ENCODE peak calls at places on chromosomes 7 and 10, in five cellular contexts. R, N, Q, D and V are unnamed samples. For H3K9me3, the result is how much of the 10 kb centered on the place peaks cover.

GRCh38 chr7:93799750-93800357 is 90.7 kb downstream of the TFPI2 start:
- DNase-seq in R (no peak), N (no peak), Q (no peak), D (no peak), V (no peak)

GRCh38 chr7:41328544-41328943 is 374.3 kb downstream of the INHBA start:
- DNase-seq in R (no peak), N (no peak), Q (no peak), D (no peak), V (no peak)

GRCh38 chr10:80167471-80167870 is 34.9 kb downstream of the PLAC9 start:
- DNase-seq in R (no peak), N (no peak), Q (no peak), D (no peak), V (no peak)

GRCh38 chr10:32955299-32955772 is 2.7 kb downstream of the ITGB1 start:
- DNase-seq in R (no peak), N (no peak), Q (no peak), D (no peak), V (no peak)

GRCh38 chr7:56079450-56080185 is 13.1 kb downstream of the PHKG1 start:
- DNase-seq in R (peak), N (no peak), Q (peak), D (no peak), V (no peak)

GRCh38 chr10:44385726-44386438 is 985 bp upstream of the CXCL12 start:
- DNase-seq in R (no peak), N (no peak), Q (peak), D (no peak), V (peak)

GRCh38 chr7:369981-370621 is 80.1 kb downstream of the FOXL3 start:
- DNase-seq in R (peak), N (no peak), Q (peak), D (no peak), V (no peak)

GRCh38 chr7:142964502-142965246 is 2.5 kb upstream of the KEL start:
- DNase-seq in R (no peak), N (no peak), Q (no peak), D (no peak), V (no peak)

GRCh38 chr10:52491246-52492000 is 177.3 kb downstream of the DKK1 start:
- DNase-seq in R (no peak), N (no peak), Q (no peak), D (no peak), V (no peak)

GRCh38 chr7:150409300-150410030 is 30.3 kb downstream of the ZNF775 start:
- DNase-seq in R (no peak), N (no peak), Q (no peak), D (no peak), V (no peak)

GRCh38 chr10:46236537-46236887 is 50.3 kb upstream of the ANTXRL start:
- DNase-seq in R (no peak), N (no peak), Q (no peak), D (no peak), V (peak)

GRCh38 chr10:86946215-86947170 is 10.9 kb downstream of the MMRN2 start:
- DNase-seq in R (peak), N (no peak), Q (peak), D (no peak), V (peak)

GRCh38 chr10:84863675-84864074 is 535.3 kb downstream of the CCSER2 start:
- DNase-seq in R (no peak), N (no peak), Q (no peak), D (no peak), V (no peak)

GRCh38 chr10:28954211-28954610 is 276.9 kb downstream of the BAMBI start:
- DNase-seq in R (no peak), N (no peak), Q (no peak), D (no peak), V (no peak)

GRCh38 chr10:10326119-10326518 is 691.6 kb upstream of the CELF2 start:
- DNase-seq in R (no peak), N (no peak), Q (no peak), D (no peak), V (no peak)

GRCh38 chr10:3668276-3668960 is 116.6 kb downstream of the KLF6 start:
- DNase-seq in R (peak), N (no peak), Q (peak), D (no peak), V (no peak)

GRCh38 chr7:138239244-138239643 is 163.0 kb downstream of the AKR1D1 start:
- DNase-seq in R (no peak), N (no peak), Q (no peak), D (no peak), V (no peak)

GRCh38 chr10:100729877-100730738 is 15.3 kb upstream of the PAX2 start:
- DNase-seq in R (no peak), N (no peak), Q (no peak), D (no peak), V (no peak)

GRCh38 chr10:124010563-124011131 is 82.8 kb downstream of the CHST15 start:
- DNase-seq in R (no peak), N (peak), Q (no peak), D (no peak), V (no peak)

GRCh38 chr7:47968852-47969774 is 10.3 kb downstream of the HUS1 start:
- DNase-seq in R (no peak), N (peak), Q (peak), D (no peak), V (no peak)

GRCh38 chr7:3461923-3462322 is 160.9 kb downstream of the SDK1 start:
- DNase-seq in R (no peak), N (no peak), Q (no peak), D (no peak), V (no peak)

GRCh38 chr10:71426058-71426605 is 29.4 kb downstream of the CDH23 start:
- DNase-seq in R (no peak), N (no peak), Q (no peak), D (no peak), V (peak)

GRCh38 chr7:137539111-137539715 is 195.7 kb upstream of the PTN start:
- DNase-seq in R (no peak), N (no peak), Q (no peak), D (no peak), V (no peak)

GRCh38 chr10:3399756-3400155 is 227.2 kb upstream of the PITRM1 start:
- DNase-seq in R (no peak), N (no peak), Q (no peak), D (no peak), V (no peak)

GRCh38 chr10:97517778-97518561 is 19.2 kb downstream of the UBTD1 start:
- DNase-seq in R (no peak), N (peak), Q (no peak), D (no peak), V (no peak)

GRCh38 chr7:71733108-71733870 is 601.3 kb downstream of the GALNT17 start:
- DNase-seq in R (peak), N (peak), Q (peak), D (no peak), V (no peak)

GRCh38 chr7:7897509-7897908 is 71.1 kb upstream of the GLCCI1 start:
- DNase-seq in R (no peak), N (no peak), Q (no peak), D (no peak), V (no peak)

GRCh38 chr10:125159932-125160855 is at the start of gene CTBP2:
- DNase-seq in R (peak), N (peak), Q (peak), D (no peak), V (no peak)

GRCh38 chr10:29435809-29436501 is 147.1 kb downstream of the LYZL1 start:
- DNase-seq in R (no peak), N (no peak), Q (no peak), D (no peak), V (no peak)

GRCh38 chr7:108157606-108158330 is 27.6 kb upstream of the LAMB4 start:
- DNase-seq in R (no peak), N (no peak), Q (no peak), D (no peak), V (no peak)

DNA sequence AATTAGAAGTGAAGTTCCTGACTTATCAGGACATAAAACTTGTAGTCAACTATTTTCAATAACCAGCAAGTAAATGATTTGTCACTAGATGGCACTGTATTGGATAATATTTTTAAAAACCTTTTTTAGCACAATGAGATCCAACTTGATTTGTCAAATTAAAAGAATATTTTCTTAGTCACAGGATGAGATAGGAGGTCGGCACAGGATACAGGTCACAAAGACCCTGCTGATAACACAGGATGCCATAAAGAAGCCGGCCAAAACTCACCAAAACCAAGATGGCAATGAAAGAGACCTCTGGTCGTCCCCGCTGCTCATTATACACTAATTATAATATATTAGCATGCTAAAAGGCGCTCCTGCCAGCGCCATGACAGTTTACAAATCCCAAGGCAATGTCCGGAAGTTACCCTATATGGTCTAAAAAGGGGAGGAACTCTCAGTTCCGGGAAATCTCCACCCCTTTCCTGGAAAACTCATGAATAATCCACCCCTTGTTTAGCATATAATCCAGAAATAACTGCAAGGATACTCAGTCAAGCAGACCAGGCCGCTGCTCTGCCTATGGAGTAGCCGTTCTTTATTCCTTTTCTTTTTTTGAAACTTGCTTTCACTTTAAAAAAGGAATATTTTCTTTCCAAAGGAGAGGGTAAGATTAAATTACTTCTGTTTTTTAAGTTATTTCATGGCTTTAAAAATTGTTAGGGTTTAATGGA is 255.7 kb upstream of the MKLN1 start:
- DNase-seq in R (peak), N (no peak), Q (peak), D (no peak), V (no peak)
- TF ChIP-seq POLR2AphosphoS5 in R (no peak), N (no peak), Q (peak), D (no peak), V (peak)

DNA sequence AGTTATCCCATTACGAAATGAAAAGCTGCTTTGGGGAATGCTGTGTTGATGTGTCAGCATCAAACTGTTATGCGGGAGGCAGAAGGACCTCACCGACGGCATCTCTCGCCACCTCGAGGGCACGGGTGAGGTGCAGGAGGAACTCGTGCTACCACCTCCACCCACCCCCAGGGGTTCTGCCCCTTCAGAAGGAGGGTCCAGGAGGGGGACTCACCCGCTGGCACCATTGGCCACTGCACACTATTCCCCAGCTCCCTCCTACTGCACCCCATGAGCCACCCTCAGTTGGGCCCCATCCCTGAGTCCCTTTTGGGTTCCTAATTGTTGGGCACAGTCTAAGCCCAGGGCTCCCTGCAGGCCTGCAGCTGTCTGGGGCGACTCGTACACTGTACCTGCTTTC is 236.6 kb downstream of the PTPRN2 start:
- DNase-seq in R (no peak), N (no peak), Q (no peak), D (no peak), V (no peak)
- H3K9me3 ChIP-seq in R (under half), N (under half), Q (under half), D (under half), V (under half)

GRCh38 chr10:77835669-77836086 is 90.9 kb downstream of the DLG5 start:
- DNase-seq in R (no peak), N (no peak), Q (no peak), D (no peak), V (no peak)

GRCh38 chr10:77837248-77837924 is 89.2 kb downstream of the DLG5 start:
- DNase-seq in R (no peak), N (no peak), Q (peak), D (peak), V (no peak)

GRCh38 chr10:77834943-77835668 is 91.4 kb downstream of the DLG5 start:
- DNase-seq in R (no peak), N (no peak), Q (no peak), D (no peak), V (no peak)

GRCh38 chr10:77837925-77838595 is 88.5 kb downstream of the DLG5 start:
- DNase-seq in R (no peak), N (no peak), Q (no peak), D (no peak), V (no peak)

DNA sequence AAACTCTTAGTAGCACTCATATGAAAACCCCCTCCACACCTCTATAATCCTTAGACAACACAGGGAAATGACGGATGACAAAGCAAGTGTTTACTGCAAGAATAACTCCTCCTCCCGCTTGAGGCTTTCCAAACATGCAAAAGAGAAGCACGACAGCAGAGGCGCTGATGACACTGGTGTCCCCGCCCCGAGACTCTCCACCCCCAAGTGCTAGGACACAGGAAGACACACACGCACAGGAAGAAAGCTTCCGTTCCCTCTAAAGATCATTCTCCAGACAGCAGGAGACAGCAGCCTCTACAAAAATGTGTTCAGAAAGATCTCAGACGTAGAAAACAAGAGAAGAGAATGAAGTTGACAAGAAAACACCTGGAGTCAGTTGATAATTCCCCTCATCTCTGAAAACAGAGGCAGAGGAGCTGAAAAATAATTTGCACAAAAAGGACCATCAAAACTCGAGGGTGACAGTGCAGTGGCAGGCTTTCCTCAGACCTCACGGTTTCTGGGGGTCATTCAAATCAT is 90.2 kb downstream of the DLG5 start:
- DNase-seq in R (peak), N (no peak), Q (peak), D (peak), V (no peak)
- TF ChIP-seq POLR2AphosphoS5 in R (no peak), N (no peak), Q (no peak), D (peak), V (no peak)

DNA sequence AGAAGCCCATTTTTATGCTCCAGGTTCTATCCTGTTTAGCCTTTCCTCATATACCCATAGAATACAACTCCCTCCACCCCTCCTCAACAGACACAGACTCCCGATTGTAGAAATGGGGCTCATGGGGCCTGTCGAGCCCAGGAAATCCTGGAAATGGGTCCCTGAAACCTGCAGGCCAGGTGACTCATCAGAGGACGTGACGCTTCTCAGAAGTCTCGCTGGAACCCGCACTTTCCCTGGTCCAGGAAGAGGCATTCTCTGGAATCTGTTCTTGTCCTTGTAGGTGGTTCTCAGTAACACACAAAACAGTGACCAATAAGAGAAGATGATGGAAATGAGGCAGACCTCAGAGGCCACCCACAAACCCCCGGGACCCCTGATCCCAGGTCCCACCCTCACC is 244.8 kb upstream of the PPP2R2D start:
- DNase-seq in R (no peak), N (no peak), Q (peak), D (no peak), V (no peak)
- H3K9me3 ChIP-seq in R (under half), N (under half), Q (under half), D (under half), V (under half)

GRCh38 chr10:102167861-102168260 is 15.7 kb downstream of the NOLC1 start:
- DNase-seq in R (no peak), N (no peak), Q (no peak), D (no peak), V (no peak)

GRCh38 chr10:102159051-102159597 is 6.9 kb downstream of the NOLC1 start:
- DNase-seq in R (no peak), N (no peak), Q (no peak), D (no peak), V (no peak)

GRCh38 chr10:102159831-102160230 is 7.6 kb downstream of the NOLC1 start:
- DNase-seq in R (no peak), N (no peak), Q (no peak), D (no peak), V (no peak)

GRCh38 chr10:102163342-102163989 is 11.3 kb downstream of the NOLC1 start:
- DNase-seq in R (no peak), N (no peak), Q (no peak), D (no peak), V (no peak)
- TF ChIP-seq POLR2AphosphoS5 in R (no peak), N (no peak), Q (no peak), D (no peak), V (no peak)

GRCh38 chr7:2084781-2085505 is 147.8 kb downstream of the MAD1L1 start:
- DNase-seq in R (no peak), N (no peak), Q (no peak), D (no peak), V (no peak)

GRCh38 chr7:2085804-2086203 is 146.9 kb downstream of the MAD1L1 start:
- DNase-seq in R (no peak), N (no peak), Q (no peak), D (no peak), V (no peak)

GRCh38 chr7:2084331-2084730 is 148.4 kb downstream of the MAD1L1 start:
- DNase-seq in R (no peak), N (no peak), Q (no peak), D (no peak), V (no peak)

GRCh38 chr7:2087744-2088143 is 145.0 kb downstream of the MAD1L1 start:
- DNase-seq in R (no peak), N (no peak), Q (no peak), D (no peak), V (no peak)

GRCh38 chr7:2086229-2086628 is 146.5 kb downstream of the MAD1L1 start:
- DNase-seq in R (no peak), N (no peak), Q (no peak), D (no peak), V (no peak)
- H3K9me3 ChIP-seq in R (under half), N (under half), Q (under half), D (under half), V (under half)

DNA sequence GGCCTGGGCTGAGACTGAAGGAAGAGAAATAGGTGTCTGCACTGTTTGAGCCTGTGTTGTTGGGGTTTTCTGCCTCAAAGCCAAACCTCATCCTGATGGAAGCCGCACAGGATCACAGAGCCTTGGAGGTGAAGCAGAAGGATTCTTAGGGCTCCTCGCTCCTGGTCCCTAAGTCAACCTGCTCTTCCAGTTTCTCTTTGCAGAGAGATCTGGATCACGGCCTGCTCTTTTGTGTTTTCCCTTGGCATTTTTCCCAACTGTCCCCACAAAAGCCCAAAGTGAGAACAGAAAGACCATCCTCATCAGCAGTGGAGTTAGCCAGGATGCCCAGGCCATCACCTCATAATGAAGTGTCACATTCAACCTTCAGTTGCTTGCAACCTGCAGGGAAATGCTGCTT is 20.3 kb upstream of the PPIA start:
- DNase-seq in R (no peak), N (no peak), Q (no peak), D (no peak), V (no peak)
- TF ChIP-seq POLR2AphosphoS5 in R (no peak), N (no peak), Q (no peak), D (no peak), V (no peak)

DNA sequence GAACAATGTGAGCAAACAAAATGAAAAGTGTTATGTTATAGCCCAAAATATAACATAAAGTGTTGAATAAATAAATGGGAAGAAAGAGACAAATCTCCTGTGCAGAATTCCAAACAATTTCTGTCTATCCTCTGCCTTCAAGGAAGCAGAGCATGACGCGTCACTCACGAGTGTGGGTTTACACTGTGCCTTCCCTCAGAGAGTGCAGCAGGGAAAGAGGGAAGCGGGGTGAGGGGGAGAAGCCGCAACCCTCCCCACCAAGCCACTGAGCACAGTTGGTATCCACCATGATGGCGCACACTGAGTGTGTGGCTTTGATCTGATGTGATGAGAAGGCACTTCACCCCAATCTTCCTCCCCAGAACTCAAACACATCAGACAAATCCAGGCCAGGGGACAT is 74.8 kb downstream of the PTPRN2 start:
- DNase-seq in R (no peak), N (no peak), Q (no peak), D (no peak), V (no peak)
- H3K9me3 ChIP-seq in R (under half), N (under half), Q (under half), D (under half), V (under half)

GRCh38 chr7:46143949-46144917 is 223.2 kb upstream of the IGFBP3 start:
- DNase-seq in R (no peak), N (no peak), Q (no peak), D (no peak), V (no peak)

GRCh38 chr7:46146454-46147255 is 225.6 kb upstream of the IGFBP3 start:
- DNase-seq in R (no peak), N (no peak), Q (no peak), D (no peak), V (no peak)

GRCh38 chr7:46147871-46148270 is 226.8 kb upstream of the IGFBP3 start:
- DNase-seq in R (no peak), N (no peak), Q (no peak), D (no peak), V (no peak)

GRCh38 chr7:46150202-46150601 is 229.1 kb upstream of the IGFBP3 start:
- DNase-seq in R (no peak), N (no peak), Q (no peak), D (no peak), V (no peak)

GRCh38 chr7:46145412-46145811 is 224.3 kb upstream of the IGFBP3 start:
- DNase-seq in R (peak), N (no peak), Q (no peak), D (no peak), V (no peak)
- TF ChIP-seq POLR2AphosphoS5 in R (no peak), N (no peak), Q (peak), D (no peak), V (no peak)